ENCODE peak calls at places on chromosome 20, in six cellular contexts. One of them, this sample, is unnamed.

GRCh38 chr20:53922901-53923314 is 147.5 kb downstream of the BCAS1 start:
- DNase-seq in mucosa of gallbladder: no peak
- DNase-seq in thyroid gland: no peak
- DNase-seq in transverse colon: peak; percentile 29
- DNase-seq in T-helper 17 cell: no peak
- DNase-seq in breast epithelium: no peak
- DNase-seq in this sample: no peak

GRCh38 chr20:1657556-1658334 is at the start of gene SIRPG:
- DNase-seq in mucosa of gallbladder: no peak
- DNase-seq in thyroid gland: no peak
- DNase-seq in transverse colon: no peak
- DNase-seq in T-helper 17 cell: no peak
- DNase-seq in breast epithelium: no peak
- DNase-seq in this sample: no peak

GRCh38 chr20:8131598-8132014 is 460 bp upstream of the PLCB1 start:
- DNase-seq in mucosa of gallbladder: no peak
- DNase-seq in thyroid gland: no peak
- DNase-seq in transverse colon: no peak
- DNase-seq in T-helper 17 cell: no peak
- DNase-seq in breast epithelium: no peak
- DNase-seq in this sample: no peak

GRCh38 chr20:25277941-25278521 is 30.1 kb downstream of the PYGB start:
- DNase-seq in mucosa of gallbladder: no peak
- DNase-seq in thyroid gland: peak; percentile 1
- DNase-seq in transverse colon: peak; percentile 63
- DNase-seq in T-helper 17 cell: peak; percentile 1
- DNase-seq in breast epithelium: peak; percentile 49
- DNase-seq in this sample: no peak

GRCh38 chr20:64111841-64112641 is 4.7 kb upstream of the NPBWR2 start:
- DNase-seq in mucosa of gallbladder: no peak
- DNase-seq in thyroid gland: no peak
- DNase-seq in transverse colon: peak; percentile 3
- DNase-seq in T-helper 17 cell: no peak
- DNase-seq in breast epithelium: peak; percentile 47
- DNase-seq in this sample: peak; percentile 36

GRCh38 chr20:15814903-15815302 is 758.3 kb downstream of the KIF16B start:
- DNase-seq in mucosa of gallbladder: no peak
- DNase-seq in thyroid gland: no peak
- DNase-seq in transverse colon: no peak
- DNase-seq in T-helper 17 cell: no peak
- DNase-seq in breast epithelium: no peak
- DNase-seq in this sample: no peak

GRCh38 chr20:20482453-20482852 is 114.5 kb downstream of the INSM1 start:
- DNase-seq in mucosa of gallbladder: no peak
- DNase-seq in thyroid gland: no peak
- DNase-seq in transverse colon: no peak
- DNase-seq in T-helper 17 cell: no peak
- DNase-seq in breast epithelium: no peak
- DNase-seq in this sample: no peak

GRCh38 chr20:24146231-24146634 is 157.7 kb upstream of the GGTLC1 start:
- DNase-seq in mucosa of gallbladder: no peak
- DNase-seq in thyroid gland: no peak
- DNase-seq in transverse colon: no peak
- DNase-seq in T-helper 17 cell: no peak
- DNase-seq in breast epithelium: no peak
- DNase-seq in this sample: no peak